ENCODE peak calls at places on chromosomes 1 and 21, in six cellular contexts. N is OCI-LY7, D is HCT116, P is PC-3, V is MM.1S, I is GM23248. X is an unnamed sample.

GRCh38 chr1:47309427-47309826 is 4.5 kb downstream of the STIL start:
- DNase-seq in P (no peak), D (no peak), V (no peak), I (no peak), N (no peak), X (no peak)

GRCh38 chr1:5913078-5913845 is 79.0 kb downstream of the NPHP4 start:
- DNase-seq in I (no peak), N (no peak), V (no peak), D (no peak), P (no peak), X (no peak)

GRCh38 chr1:50423670-50424000 is 392 bp upstream of the DMRTA2 start:
- DNase-seq in I (peak; percentile 54), V (no peak), N (no peak), P (no peak), D (no peak), X (peak; percentile 87)

GRCh38 chr1:25977816-25978215 is 20.0 kb downstream of the PAFAH2 start:
- DNase-seq in I (no peak), P (no peak), D (no peak), V (no peak), N (no peak), X (no peak)

GRCh38 chr1:248848596-248848995 is 10.3 kb downstream of the ZNF692 start:
- DNase-seq in I (no peak), V (no peak), P (no peak), D (no peak), N (no peak), X (no peak)

GRCh38 chr21:40339050-40339449 is 471.8 kb downstream of the PCP4 start:
- DNase-seq in V (no peak), N (no peak), P (no peak), D (no peak), I (no peak), X (no peak)

GRCh38 chr1:231420959-231421615 is 1.0 kb downstream of the EGLN1 start:
- DNase-seq in N (peak; percentile 75), D (no peak), V (peak; percentile 54), P (peak; percentile 45), I (peak; percentile 63), X (peak; percentile 53)

GRCh38 chr1:204128464-204128963 is 23.3 kb downstream of the ETNK2 start:
- DNase-seq in I (peak; percentile 30), D (no peak), N (peak; percentile 30), V (no peak), P (peak; percentile 33), X (no peak)

GRCh38 chr21:38269567-38269917 is 12.8 kb downstream of the KCNJ15 start:
- DNase-seq in N (no peak), I (no peak), D (no peak), P (no peak), V (peak; percentile 95), X (peak; percentile 11)

GRCh38 chr21:43893536-43894205 is 28.6 kb downstream of the AGPAT3 start:
- DNase-seq in N (no peak), I (no peak), P (no peak), D (no peak), V (no peak), X (no peak)

GRCh38 chr1:165050246-165050645 is 306.3 kb downstream of the LMX1A start:
- DNase-seq in I (no peak), N (no peak), P (peak; percentile 48), V (no peak), D (no peak), X (no peak)

GRCh38 chr1:226638001-226638601 is 89.5 kb downstream of the STUM start:
- DNase-seq in V (no peak), N (no peak), P (no peak), D (no peak), I (no peak), X (no peak)

GRCh38 chr1:108747128-108747827 is 804 bp downstream of the STXBP3 start:
- DNase-seq in D (peak; percentile 70), I (peak; percentile 95), N (peak; percentile 42), V (peak; percentile 12), P (peak; percentile 76), X (peak; percentile 83)

GRCh38 chr1:105591681-105592080 is 1464.8 kb upstream of the PRMT6 start:
- DNase-seq in N (no peak), V (no peak), D (no peak), P (no peak), I (no peak), X (no peak)

GRCh38 chr1:3029991-3030662 is 8.9 kb downstream of the ACTRT2 start:
- DNase-seq in N (no peak), I (no peak), V (no peak), P (no peak), D (no peak), X (no peak)

DNA sequence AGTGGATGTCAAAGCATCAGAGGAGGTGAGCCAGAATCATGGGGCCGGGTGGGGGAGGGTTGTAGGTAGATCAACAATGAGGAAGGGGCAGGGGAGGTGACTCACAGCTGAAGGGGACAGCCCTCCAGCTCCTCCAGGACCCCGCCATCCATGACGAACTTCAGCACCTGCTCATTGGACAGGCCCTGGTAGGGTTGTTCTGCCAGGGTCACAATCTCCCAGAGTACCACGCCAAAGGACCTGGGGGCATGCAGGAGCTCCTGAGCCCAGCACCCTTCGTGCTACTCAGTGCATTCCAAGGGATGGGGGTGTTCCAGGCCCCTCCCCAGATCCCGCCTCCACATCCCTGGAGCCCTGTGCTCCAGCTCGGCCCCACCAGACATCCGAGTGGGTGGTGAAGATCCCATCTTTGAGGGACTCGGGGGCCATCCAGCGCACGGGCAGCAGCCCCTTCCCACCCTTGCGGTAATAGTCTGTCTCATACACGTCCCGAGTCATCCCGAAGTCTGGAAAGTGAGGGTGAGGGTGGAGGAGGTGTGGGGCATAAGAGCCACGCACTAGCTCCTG is 17.5 kb downstream of the INSRR start:
- DNase-seq in I (no peak), N (no peak), V (no peak), P (no peak), D (no peak), X (peak; percentile 53)
- TF ChIP-seq EZH2phosphoT487 in I (no peak), N (no peak), V (no peak), P (no peak), D (no peak), X (no peak)

DNA sequence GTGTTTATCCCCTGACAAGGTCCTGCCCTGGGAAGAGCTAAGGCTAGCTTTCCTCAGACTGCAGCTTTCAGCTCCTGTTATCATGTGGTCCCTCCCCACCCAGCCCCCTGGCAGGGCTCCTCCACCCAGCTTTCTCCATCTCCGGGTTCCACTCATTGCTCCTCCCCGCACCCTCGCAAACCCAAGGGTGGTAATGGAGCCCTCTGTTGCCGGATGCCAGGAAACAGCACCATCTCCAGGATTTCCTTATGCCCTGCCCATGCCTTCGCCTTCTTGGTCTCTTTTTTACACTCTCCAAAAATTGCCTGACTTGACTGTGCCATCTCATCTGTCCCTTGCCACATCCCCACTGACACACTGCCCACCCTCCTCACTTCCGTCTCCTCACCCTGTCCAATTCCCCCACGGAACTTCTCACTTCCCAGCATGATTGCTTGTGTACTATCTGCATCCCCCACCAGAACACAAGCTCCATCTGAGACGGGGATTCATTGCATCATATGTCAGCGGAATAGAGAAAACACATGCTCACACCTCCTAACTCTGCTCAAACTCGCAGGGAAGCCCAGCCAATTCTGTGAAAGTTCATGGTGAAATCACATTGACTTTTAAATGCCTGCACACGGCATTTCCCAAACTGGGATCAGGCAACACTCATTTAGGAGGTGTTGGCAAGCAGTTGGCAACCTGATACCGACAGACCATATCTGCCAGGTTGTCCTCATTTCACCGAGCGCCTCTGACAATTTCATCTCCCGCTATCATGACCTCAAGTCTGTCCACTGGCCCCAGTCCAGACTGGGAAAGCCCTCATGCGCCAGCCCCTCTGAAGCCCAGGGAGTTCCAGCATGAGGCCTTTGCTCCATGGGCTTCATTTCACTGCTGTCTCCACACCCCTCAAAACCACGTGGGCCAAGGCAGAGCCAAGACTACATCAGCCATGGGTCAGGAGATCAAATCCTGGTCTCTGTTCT is 201.1 kb downstream of the MATN1 start:
- DNase-seq in N (no peak), V (no peak), D (no peak), I (peak; percentile 89), P (no peak), X (no peak)
- H2AFZ ChIP-seq in N (no peak overlapping the region), V (no peak overlapping the region), D (no peak overlapping the region), I (peak overlapping the region; percentile 9), P (no peak overlapping the region), X (no peak overlapping the region)

GRCh38 chr1:157195521-157196244 is 57.5 kb upstream of the ETV3 start:
- DNase-seq in P (no peak), D (no peak), N (no peak), I (no peak), V (no peak), X (no peak)
- TF ChIP-seq EZH2phosphoT487 in P (no peak), D (no peak), N (no peak), I (no peak), V (no peak), X (no peak)

DNA sequence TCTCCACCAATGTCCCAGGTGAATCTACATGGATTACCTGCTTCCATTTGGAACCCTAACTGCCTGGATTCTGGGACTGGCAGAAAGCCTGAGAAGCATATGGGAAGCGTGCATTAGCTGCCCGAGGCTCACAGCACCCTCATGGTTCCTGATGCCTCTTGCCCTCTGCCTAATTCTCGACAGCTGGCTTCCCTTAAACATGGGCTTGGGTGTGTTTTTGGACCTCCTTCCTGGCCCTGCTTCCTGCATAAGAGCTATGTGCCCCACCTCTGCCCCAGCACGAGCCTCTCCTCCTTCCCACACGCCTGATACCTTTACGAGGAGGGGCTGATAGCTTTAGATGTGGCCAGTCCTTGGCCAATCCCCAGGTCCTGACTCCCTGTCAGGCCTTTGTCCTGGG is 152.4 kb upstream of the HMGB4 start:
- DNase-seq in V (no peak), D (no peak), P (no peak), N (no peak), I (no peak), X (no peak)
- H2AFZ ChIP-seq in V (no peak overlapping the region), D (no peak overlapping the region), P (no peak overlapping the region), N (no peak overlapping the region), I (no peak overlapping the region), X (no peak overlapping the region)

DNA sequence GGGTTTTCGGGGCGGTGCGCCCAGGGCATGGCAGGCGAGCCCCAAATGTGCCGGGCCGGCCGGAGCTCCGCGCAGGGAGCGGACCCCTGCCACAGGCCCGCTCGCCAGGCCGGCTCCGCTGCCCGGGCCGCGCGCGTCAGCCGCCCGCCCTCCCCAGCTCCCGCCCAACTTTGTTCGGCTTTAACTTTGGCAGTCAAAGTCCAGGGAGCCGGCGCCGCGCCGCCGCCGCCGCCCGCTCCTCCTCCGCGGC is 488 bp downstream of the SLC35D1 start:
- DNase-seq in P (peak; percentile 67), N (no peak), D (no peak), V (peak; percentile 44), I (peak; percentile 84), X (peak; percentile 72)
- TF ChIP-seq EZH2phosphoT487 in P (no peak), N (no peak), D (no peak), V (no peak), I (no peak), X (no peak)

DNA sequence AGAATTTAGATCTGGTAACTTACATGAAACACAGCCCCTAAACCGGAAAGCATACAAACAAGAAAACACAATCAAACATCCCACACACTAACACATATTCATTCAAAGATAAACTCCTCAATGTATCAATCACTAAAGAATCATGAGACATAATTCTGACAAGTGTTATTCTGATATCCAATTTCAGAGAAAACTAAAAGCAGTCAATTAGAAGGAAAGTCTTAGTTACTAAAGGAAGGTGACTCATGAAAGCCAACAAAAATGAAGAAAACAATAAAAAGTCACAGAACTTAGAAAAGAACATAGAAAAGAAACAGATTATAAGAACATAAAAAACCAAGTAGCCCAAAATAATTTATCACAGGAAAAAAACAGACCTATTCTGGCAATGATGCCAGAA is 57.2 kb downstream of the ZZZ3 start:
- DNase-seq in N (no peak), V (no peak), I (no peak), D (no peak), P (peak; percentile 8), X (no peak)
- H2AFZ ChIP-seq in N (no peak overlapping the region), V (no peak overlapping the region), I (no peak overlapping the region), D (no peak overlapping the region), P (no peak overlapping the region), X (no peak overlapping the region)